ENCODE peak calls at places on chromosomes 2 and 18, in ten cellular contexts. Y, J, G, W, O, P, S, M, I and B are unnamed samples.

GRCh38 chr2:1675633-1676032 is 68.7 kb downstream of the PXDN start:
- DNase-seq in J (peak; percentile 38), W (no peak), M (no peak), S (no peak), Y (no peak), I (no peak), G (no peak), O (peak; percentile 97), P (peak; percentile 74), B (no peak)

GRCh38 chr2:68766378-68766845 is 31.8 kb downstream of the ARHGAP25 start:
- DNase-seq in P (peak; percentile 41), Y (no peak), O (no peak), W (no peak), J (no peak), S (no peak), G (no peak), M (no peak), I (no peak), B (no peak)

GRCh38 chr2:59933948-59934347 is 619.5 kb downstream of the BCL11A start:
- DNase-seq in S (no peak), G (no peak), O (no peak), M (no peak), Y (no peak), J (no peak), P (no peak), I (no peak), W (no peak), B (no peak)

GRCh38 chr2:239328306-239329191 is 72.3 kb downstream of the HDAC4 start:
- DNase-seq in J (peak; percentile 32), Y (no peak), I (no peak), W (no peak), S (peak; percentile 58), O (no peak), G (no peak), P (no peak), M (no peak), B (no peak)

GRCh38 chr18:63363951-63364350 is 3.1 kb downstream of the KDSR start:
- DNase-seq in I (no peak), W (no peak), Y (no peak), G (no peak), J (no peak), O (no peak), P (no peak), M (no peak), S (no peak), B (no peak)

GRCh38 chr18:5294113-5294617 is 1.4 kb downstream of the ZBTB14 start:
- DNase-seq in G (no peak), W (no peak), Y (peak; percentile 29), I (no peak), J (no peak), S (peak; percentile 7), P (peak; percentile 52), O (peak; percentile 2), M (no peak), B (peak; percentile 10)

GRCh38 chr2:96341641-96342040 is 6.1 kb downstream of the NCAPH start:
- DNase-seq in P (no peak), O (no peak), I (no peak), S (no peak), J (no peak), G (no peak), W (no peak), Y (no peak), M (no peak), B (no peak)

GRCh38 chr18:11108956-11109355 is 40.4 kb downstream of the PIEZO2 start:
- DNase-seq in J (no peak), G (no peak), S (no peak), Y (no peak), O (peak; percentile 9), W (no peak), M (no peak), P (no peak), I (no peak), B (no peak)

GRCh38 chr2:126634273-126634861 is 21.6 kb upstream of the GYPC start:
- DNase-seq in G (no peak), I (no peak), Y (no peak), W (no peak), S (peak; percentile 8), M (no peak), P (no peak), O (peak; percentile 12), J (peak; percentile 48), B (no peak)

GRCh38 chr18:22591231-22591630 is 173.5 kb upstream of the CTAGE1 start:
- DNase-seq in J (no peak), S (no peak), I (no peak), W (no peak), Y (no peak), O (peak; percentile 38), M (no peak), G (no peak), P (no peak), B (no peak)

GRCh38 chr2:69634197-69634821 is 9.2 kb downstream of the AAK1 start:
- DNase-seq in W (no peak), O (no peak), J (no peak), M (no peak), Y (no peak), G (no peak), S (no peak), I (no peak), P (no peak), B (no peak)

GRCh38 chr2:172288603-172289002 is 138.8 kb upstream of the ITGA6 start:
- DNase-seq in S (no peak), Y (no peak), G (no peak), J (no peak), W (no peak), M (no peak), I (no peak), O (peak; percentile 20), P (no peak), B (no peak)

GRCh38 chr2:18214936-18215335 is 336.5 kb downstream of the KCNS3 start:
- DNase-seq in P (no peak), G (no peak), J (no peak), M (no peak), S (no peak), Y (no peak), W (no peak), I (no peak), O (no peak), B (no peak)

GRCh38 chr2:62143696-62144095 is 52.2 kb upstream of the B3GNT2 start:
- DNase-seq in O (no peak), W (no peak), Y (no peak), G (no peak), P (no peak), I (no peak), M (no peak), S (no peak), J (no peak), B (no peak)

GRCh38 chr2:135742307-135742838 is 718 bp downstream of the UBXN4 start:
- DNase-seq in P (peak; percentile 26), J (peak; percentile 72), Y (no peak), G (no peak), W (no peak), M (peak; percentile 35), I (no peak), S (peak; percentile 22), O (peak; percentile 55), B (peak; percentile 51)

GRCh38 chr2:142682528-142682927 is 194.9 kb upstream of the KYNU start:
- DNase-seq in P (no peak), W (no peak), M (no peak), I (no peak), J (no peak), Y (no peak), G (no peak), S (no peak), O (peak; percentile 6), B (no peak)

GRCh38 chr2:150994041-150994440 is 267.6 kb downstream of the RBM43 start:
- DNase-seq in S (no peak), I (no peak), P (peak; percentile 17), G (no peak), J (no peak), Y (no peak), O (no peak), W (no peak), M (no peak), B (no peak)